ENCODE peak calls at places on chromosome 18, in six cellular contexts. One of them, this sample, is unnamed.

GRCh38 chr18:25648724-25649260 is 296.8 kb upstream of the ZNF521 start:
- DNase-seq in CD8-positive, alpha-beta T cell: no peak
- DNase-seq in uterus: no peak
- DNase-seq in vagina: no peak
- DNase-seq in K562: no peak
- DNase-seq in adipocyte: no peak
- DNase-seq in this sample: no peak

GRCh38 chr18:76412010-76412817 is 82.8 kb downstream of the ZNF516 start:
- DNase-seq in CD8-positive, alpha-beta T cell: peak; percentile 38
- DNase-seq in uterus: peak; percentile 55
- DNase-seq in adipocyte: no peak
- DNase-seq in K562: no peak
- DNase-seq in vagina: peak; percentile 86
- DNase-seq in this sample: no peak

GRCh38 chr18:54815086-54815485 is 13.2 kb upstream of the RAB27B start:
- DNase-seq in CD8-positive, alpha-beta T cell: no peak
- DNase-seq in adipocyte: no peak
- DNase-seq in uterus: no peak
- DNase-seq in vagina: no peak
- DNase-seq in K562: no peak
- DNase-seq in this sample: no peak

GRCh38 chr18:32093523-32093922 is 1.8 kb downstream of the RNF138 start:
- DNase-seq in CD8-positive, alpha-beta T cell: no peak
- DNase-seq in uterus: no peak
- DNase-seq in K562: peak; percentile 69
- DNase-seq in vagina: no peak
- DNase-seq in adipocyte: peak; percentile 48
- DNase-seq in this sample: no peak

GRCh38 chr18:45324489-45325111 is 290.7 kb upstream of the SLC14A2 start:
- DNase-seq in K562: no peak
- DNase-seq in uterus: peak; percentile 83
- DNase-seq in CD8-positive, alpha-beta T cell: no peak
- DNase-seq in vagina: peak; percentile 97
- DNase-seq in adipocyte: peak; percentile 97
- DNase-seq in this sample: peak; percentile 29

GRCh38 chr18:42839408-42839807 is 276.1 kb downstream of the RIT2 start:
- DNase-seq in adipocyte: no peak
- DNase-seq in K562: no peak
- DNase-seq in CD8-positive, alpha-beta T cell: no peak
- DNase-seq in uterus: no peak
- DNase-seq in vagina: no peak
- DNase-seq in this sample: no peak

GRCh38 chr18:44716697-44717163 is 36.0 kb downstream of the SETBP1 start:
- DNase-seq in adipocyte: no peak
- DNase-seq in vagina: no peak
- DNase-seq in uterus: no peak
- DNase-seq in CD8-positive, alpha-beta T cell: no peak
- DNase-seq in K562: no peak
- DNase-seq in this sample: no peak

GRCh38 chr18:6920099-6920955 is 190.8 kb downstream of the ARHGAP28 start:
- DNase-seq in K562: peak; percentile 50
- DNase-seq in uterus: peak; percentile 39
- DNase-seq in adipocyte: peak; percentile 81
- DNase-seq in vagina: no peak
- DNase-seq in CD8-positive, alpha-beta T cell: no peak
- DNase-seq in this sample: peak; percentile 59

GRCh38 chr18:22021701-22022100 is 147.7 kb upstream of the GATA6 start:
- DNase-seq in CD8-positive, alpha-beta T cell: no peak
- DNase-seq in K562: no peak
- DNase-seq in adipocyte: no peak
- DNase-seq in uterus: no peak
- DNase-seq in vagina: no peak
- DNase-seq in this sample: peak; percentile 82

GRCh38 chr18:12656671-12657047 is 1.2 kb downstream of the SPIRE1 start:
- DNase-seq in vagina: no peak
- DNase-seq in CD8-positive, alpha-beta T cell: no peak
- DNase-seq in adipocyte: peak; percentile 72
- DNase-seq in uterus: no peak
- DNase-seq in K562: no peak
- DNase-seq in this sample: no peak

GRCh38 chr18:42437646-42438045 is 482.6 kb downstream of the PIK3C3 start:
- DNase-seq in adipocyte: no peak
- DNase-seq in K562: no peak
- DNase-seq in CD8-positive, alpha-beta T cell: no peak
- DNase-seq in vagina: no peak
- DNase-seq in uterus: no peak
- DNase-seq in this sample: no peak

GRCh38 chr18:63264871-63265270 is 54.7 kb downstream of the BCL2 start:
- DNase-seq in adipocyte: no peak
- DNase-seq in CD8-positive, alpha-beta T cell: no peak
- DNase-seq in vagina: no peak
- DNase-seq in K562: no peak
- DNase-seq in uterus: no peak
- DNase-seq in this sample: no peak

GRCh38 chr18:48948112-48949050 is 2.4 kb downstream of the SMAD7 start:
- DNase-seq in adipocyte: peak; percentile 84
- DNase-seq in uterus: no peak
- DNase-seq in vagina: no peak
- DNase-seq in CD8-positive, alpha-beta T cell: peak; percentile 65
- DNase-seq in K562: peak; percentile 59
- DNase-seq in this sample: peak; percentile 38

DNA sequence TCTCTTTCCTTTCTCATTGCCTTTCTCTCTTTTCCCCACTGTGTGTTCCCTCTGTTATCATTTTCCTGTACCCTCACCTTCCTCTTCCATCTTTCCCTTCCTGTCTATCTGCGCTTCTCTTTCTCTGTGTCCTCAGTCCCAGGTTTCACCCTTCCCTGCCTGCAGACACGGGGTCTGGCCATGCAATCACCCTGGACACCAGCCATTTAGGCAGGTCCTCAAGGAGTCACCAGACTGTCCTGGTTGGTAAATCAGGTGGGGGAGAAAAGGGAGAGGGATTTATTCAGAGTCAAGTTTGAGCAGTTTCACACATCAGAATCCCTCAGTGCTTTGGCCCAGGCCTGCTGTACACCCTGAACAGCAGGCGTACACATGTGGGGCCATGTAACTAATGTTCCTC is 169.3 kb downstream of the ANKRD30B start:
- DNase-seq in K562: no peak
- DNase-seq in vagina: no peak
- DNase-seq in adipocyte: no peak
- DNase-seq in uterus: no peak
- DNase-seq in CD8-positive, alpha-beta T cell: peak; percentile 15
- DNase-seq in this sample: no peak
- H3K9me3 ChIP-seq in K562: no peaks in the 10 kb centered on the region
- H3K9me3 ChIP-seq in vagina: no peaks in the 10 kb centered on the region
- H3K9me3 ChIP-seq in adipocyte: no peaks in the 10 kb centered on the region
- H3K9me3 ChIP-seq in uterus: no peaks in the 10 kb centered on the region
- H3K9me3 ChIP-seq in CD8-positive, alpha-beta T cell: no peaks in the 10 kb centered on the region
- H3K9me3 ChIP-seq in this sample: no peaks in the 10 kb centered on the region

GRCh38 chr18:28512357-28512756 is 335.4 kb upstream of the CDH2 start:
- DNase-seq in uterus: no peak
- DNase-seq in CD8-positive, alpha-beta T cell: no peak
- DNase-seq in adipocyte: no peak
- DNase-seq in K562: no peak
- DNase-seq in vagina: no peak
- DNase-seq in this sample: no peak
- H3K9me3 ChIP-seq in uterus: no peaks in the 10 kb centered on the region
- H3K9me3 ChIP-seq in CD8-positive, alpha-beta T cell: no peaks in the 10 kb centered on the region
- H3K9me3 ChIP-seq in adipocyte: no peaks in the 10 kb centered on the region
- H3K9me3 ChIP-seq in K562: no peaks in the 10 kb centered on the region
- H3K9me3 ChIP-seq in vagina: no peaks in the 10 kb centered on the region
- H3K9me3 ChIP-seq in this sample: no peaks in the 10 kb centered on the region

GRCh38 chr18:35244671-35245070 is 3.8 kb downstream of the ZNF397 start:
- DNase-seq in uterus: no peak
- DNase-seq in adipocyte: no peak
- DNase-seq in CD8-positive, alpha-beta T cell: no peak
- DNase-seq in vagina: no peak
- DNase-seq in K562: no peak
- DNase-seq in this sample: no peak
- H3K9me3 ChIP-seq in uterus: no peaks in the 10 kb centered on the region
- H3K9me3 ChIP-seq in adipocyte: peaks cover 69% of the 10 kb centered on the region
- H3K9me3 ChIP-seq in CD8-positive, alpha-beta T cell: no peaks in the 10 kb centered on the region
- H3K9me3 ChIP-seq in vagina: no peaks in the 10 kb centered on the region
- H3K9me3 ChIP-seq in K562: peaks cover 14% of the 10 kb centered on the region
- H3K9me3 ChIP-seq in this sample: no peaks in the 10 kb centered on the region

DNA sequence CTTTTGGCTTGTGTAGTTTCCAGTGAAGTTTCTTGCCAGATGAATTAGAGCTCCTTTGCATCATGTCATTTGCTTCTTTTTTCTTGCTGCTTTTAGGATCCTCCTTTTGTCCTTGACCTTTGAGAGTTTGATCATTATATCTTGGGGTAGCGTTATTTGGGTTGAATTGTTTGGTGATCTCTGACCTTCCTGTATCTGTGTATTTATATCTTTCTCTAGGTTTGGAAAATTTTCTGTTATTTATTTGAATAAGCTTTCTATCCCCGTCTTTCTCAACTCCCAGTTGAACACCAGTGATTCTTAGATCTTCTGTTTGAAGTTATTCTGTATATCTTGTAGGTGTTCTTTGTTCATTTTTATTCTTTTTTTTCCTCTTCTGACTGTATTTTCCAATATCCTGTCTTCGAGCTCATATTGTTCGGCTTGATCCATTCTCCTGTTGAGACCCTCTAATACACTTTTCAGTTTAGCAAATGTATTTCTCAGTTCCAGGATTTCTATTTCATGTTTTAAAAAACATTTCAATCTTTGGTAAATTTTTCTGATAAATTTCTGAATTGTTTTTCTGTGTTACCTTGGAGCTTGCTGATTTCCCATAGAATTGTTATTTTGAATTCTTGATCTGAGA is 20.8 kb downstream of the GALNT1 start:
- DNase-seq in CD8-positive, alpha-beta T cell: no peak
- DNase-seq in uterus: no peak
- DNase-seq in vagina: no peak
- DNase-seq in K562: no peak
- DNase-seq in adipocyte: no peak
- DNase-seq in this sample: no peak
- H3K9me3 ChIP-seq in CD8-positive, alpha-beta T cell: peaks cover 6% of the 10 kb centered on the region
- H3K9me3 ChIP-seq in uterus: peaks cover 10% of the 10 kb centered on the region
- H3K9me3 ChIP-seq in vagina: peaks cover 9% of the 10 kb centered on the region
- H3K9me3 ChIP-seq in K562: peaks cover 10% of the 10 kb centered on the region
- H3K9me3 ChIP-seq in adipocyte: peaks cover 15% of the 10 kb centered on the region
- H3K9me3 ChIP-seq in this sample: no peaks in the 10 kb centered on the region

DNA sequence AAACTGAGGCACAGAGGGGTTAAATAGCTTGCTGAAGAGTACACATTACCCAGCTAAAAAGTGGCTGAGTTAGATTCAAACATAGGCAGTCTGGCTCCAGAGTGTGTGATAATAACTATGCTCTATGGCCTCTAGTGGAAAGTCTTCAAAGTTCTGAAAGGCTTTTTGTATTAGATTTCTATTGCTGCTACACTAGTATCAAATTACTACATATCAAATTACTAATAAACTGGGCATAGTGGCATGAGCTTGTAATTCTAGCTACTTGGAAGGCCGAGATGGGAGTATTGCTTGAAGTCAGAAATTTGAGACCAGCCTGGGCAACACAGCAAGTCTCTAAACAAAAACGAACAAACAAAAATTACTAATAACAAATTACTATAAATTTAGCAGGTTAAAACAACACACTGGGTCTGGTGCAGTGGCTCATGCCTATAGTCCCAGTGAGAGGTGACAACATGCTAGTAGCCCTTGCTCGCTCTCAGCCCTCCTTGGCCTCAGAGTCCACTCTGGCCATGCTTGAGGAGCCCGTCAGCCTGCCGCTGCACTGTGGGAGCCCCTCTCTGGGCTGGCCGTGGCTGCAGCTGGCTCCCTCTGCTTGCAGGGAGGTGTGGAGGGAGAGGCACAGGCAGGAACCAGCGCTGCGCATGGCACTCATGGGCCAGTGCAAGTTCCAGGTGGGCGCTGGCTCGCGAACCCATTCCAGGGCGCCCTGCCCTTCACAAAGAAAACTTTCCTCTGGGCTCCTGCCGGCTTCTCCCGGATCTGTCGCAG is 38.2 kb upstream of the TWSG1 start:
- DNase-seq in adipocyte: peak; percentile 27
- DNase-seq in CD8-positive, alpha-beta T cell: no peak
- DNase-seq in vagina: no peak
- DNase-seq in K562: no peak
- DNase-seq in uterus: no peak
- DNase-seq in this sample: no peak
- H3K9me3 ChIP-seq in adipocyte: peaks cover 6% of the 10 kb centered on the region
- H3K9me3 ChIP-seq in CD8-positive, alpha-beta T cell: peaks cover 5% of the 10 kb centered on the region
- H3K9me3 ChIP-seq in vagina: no peaks in the 10 kb centered on the region
- H3K9me3 ChIP-seq in K562: peaks cover 10% of the 10 kb centered on the region
- H3K9me3 ChIP-seq in uterus: peaks cover 9% of the 10 kb centered on the region
- H3K9me3 ChIP-seq in this sample: no peaks in the 10 kb centered on the region

GRCh38 chr18:56112013-56112749 is 524.2 kb upstream of the TCF4 start:
- DNase-seq in K562: no peak
- DNase-seq in CD8-positive, alpha-beta T cell: no peak
- DNase-seq in vagina: no peak
- DNase-seq in adipocyte: peak; percentile 24
- DNase-seq in uterus: no peak
- DNase-seq in this sample: no peak

GRCh38 chr18:56108486-56109367 is 520.7 kb upstream of the TCF4 start:
- DNase-seq in adipocyte: no peak
- DNase-seq in vagina: no peak
- DNase-seq in uterus: peak; percentile 24
- DNase-seq in K562: no peak
- DNase-seq in CD8-positive, alpha-beta T cell: no peak
- DNase-seq in this sample: no peak

GRCh38 chr18:56112984-56113383 is 525.0 kb upstream of the TCF4 start:
- DNase-seq in CD8-positive, alpha-beta T cell: no peak
- DNase-seq in adipocyte: no peak
- DNase-seq in vagina: no peak
- DNase-seq in uterus: no peak
- DNase-seq in K562: no peak
- DNase-seq in this sample: no peak

DNA sequence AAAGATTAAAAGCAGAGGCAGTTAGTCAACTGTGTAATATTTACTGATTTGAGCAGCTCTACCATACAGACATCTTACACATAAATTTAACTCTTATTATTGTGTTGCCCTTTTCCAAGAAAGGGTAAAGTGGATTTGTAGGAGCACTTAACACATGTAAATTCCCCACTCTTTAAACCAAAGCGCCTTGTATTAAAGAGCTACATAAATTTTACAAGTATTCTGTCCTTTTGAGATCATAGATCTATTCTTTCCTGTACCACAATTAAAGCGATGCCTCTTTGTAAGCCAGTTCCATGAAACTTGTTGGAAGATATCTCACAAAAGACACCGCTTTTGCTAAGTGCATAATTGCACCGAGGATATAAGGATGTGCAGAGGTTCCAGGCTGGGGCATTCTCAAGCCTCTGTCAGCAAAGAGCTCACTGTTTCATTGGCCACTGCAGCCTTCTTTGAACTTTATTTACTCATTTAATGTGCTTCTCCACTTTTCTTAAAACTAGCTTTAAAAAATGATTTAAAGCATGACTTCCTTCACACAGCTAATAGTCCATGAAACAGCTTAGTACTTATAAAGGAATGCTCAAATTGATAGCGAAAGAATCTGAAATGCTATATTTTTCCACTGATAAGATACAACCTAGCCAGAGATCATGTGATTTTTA is 520.0 kb upstream of the TCF4 start:
- DNase-seq in vagina: no peak
- DNase-seq in adipocyte: no peak
- DNase-seq in CD8-positive, alpha-beta T cell: no peak
- DNase-seq in K562: no peak
- DNase-seq in uterus: no peak
- DNase-seq in this sample: no peak
- H3K9me3 ChIP-seq in vagina: no peaks in the 10 kb centered on the region
- H3K9me3 ChIP-seq in adipocyte: peaks cover 15% of the 10 kb centered on the region
- H3K9me3 ChIP-seq in CD8-positive, alpha-beta T cell: no peaks in the 10 kb centered on the region
- H3K9me3 ChIP-seq in K562: no peaks in the 10 kb centered on the region
- H3K9me3 ChIP-seq in uterus: no peaks in the 10 kb centered on the region
- H3K9me3 ChIP-seq in this sample: no peaks in the 10 kb centered on the region